ENCODE peak calls at places on chromosomes 16 and 17, in eight cellular contexts. F is AG10803, Y is nephron progenitor cell, U is OCI-LY7, T is omental fat pad, O is uterus, A is ovary, R is H9. W is an unnamed sample.

GRCh38 chr17:74012465-74012864 is 191.0 kb upstream of the RPL38 start:
- DNase-seq in R (no peak), O (no peak), T (no peak), Y (no peak), A (no peak), U (no peak), F (no peak), W (no peak)

GRCh38 chr17:50956409-50956749 is 90.2 kb upstream of the TOB1 start:
- DNase-seq in R (no peak), T (no peak), U (no peak), Y (no peak), A (no peak), O (no peak), F (no peak), W (no peak)

GRCh38 chr16:84391151-84391873 is 23.0 kb downstream of the ATP2C2 start:
- DNase-seq in Y (no peak), U (no peak), A (no peak), R (no peak), O (no peak), F (peak; percentile 49), T (no peak), W (no peak)

GRCh38 chr16:69093974-69094373 is 11.5 kb upstream of the HAS3 start:
- DNase-seq in U (no peak), A (no peak), F (no peak), O (no peak), Y (no peak), R (no peak), T (no peak), W (no peak)

GRCh38 chr17:19004601-19005441 is at the start of gene FAM83G:
- DNase-seq in O (peak; percentile 77), Y (peak; percentile 58), T (peak; percentile 87), U (peak; percentile 58), F (peak; percentile 68), A (peak; percentile 65), R (peak; percentile 86), W (peak; percentile 63)

GRCh38 chr16:50310308-50311133 is 44.2 kb downstream of the ADCY7 start:
- DNase-seq in O (no peak), T (no peak), U (no peak), Y (no peak), R (peak; percentile 41), A (no peak), F (no peak), W (no peak)

GRCh38 chr16:67571981-67572431 is 9.7 kb downstream of the CTCF start:
- DNase-seq in U (no peak), O (no peak), Y (no peak), R (no peak), T (no peak), F (peak; percentile 68), A (no peak), W (peak; percentile 73)

GRCh38 chr17:42517516-42517915 is 18.5 kb upstream of the NAGLU start:
- DNase-seq in T (peak; percentile 96), R (peak; percentile 86), U (peak; percentile 77), O (peak; percentile 95), F (peak; percentile 97), Y (peak; percentile 83), A (peak; percentile 88), W (peak; percentile 90)

GRCh38 chr17:8056232-8056975 is 17.5 kb downstream of the ALOX15B start:
- DNase-seq in T (no peak), R (no peak), A (no peak), U (peak; percentile 29), F (peak; percentile 63), Y (no peak), O (no peak), W (peak; percentile 14)

GRCh38 chr17:74780443-74781238 is 4.5 kb upstream of the NAT9 start:
- DNase-seq in Y (no peak), U (peak; percentile 89), T (no peak), F (no peak), A (no peak), R (peak; percentile 78), O (no peak), W (peak; percentile 32)

GRCh38 chr17:8175795-8176196 is 384 bp downstream of the TMEM107 start:
- DNase-seq in T (no peak), O (no peak), R (no peak), A (no peak), Y (no peak), F (no peak), U (peak; percentile 41), W (no peak)

GRCh38 chr16:49472598-49472997 is 99.0 kb downstream of the C16orf78 start:
- DNase-seq in A (no peak), U (no peak), T (peak; percentile 0), O (peak; percentile 11), Y (no peak), F (no peak), R (peak; percentile 32), W (no peak)

GRCh38 chr17:17140590-17140980 is 65.5 kb downstream of the PLD6 start:
- DNase-seq in T (no peak), R (no peak), A (no peak), O (no peak), F (peak; percentile 59), U (no peak), Y (no peak), W (peak; percentile 86)
- TF ChIP-seq CTCF in T (no peak), R (no peak), A (no peak), O (no peak), F (peak; percentile 22), U (no peak), Y (no peak), W (peak; percentile 55)

GRCh38 chr16:2529061-2529931 is 1.9 kb downstream of the CEMP1 start:
- DNase-seq in F (no peak), O (peak; percentile 19), Y (no peak), A (peak; percentile 53), T (no peak), U (no peak), R (no peak), W (no peak)
- TF ChIP-seq CTCF in F (no peak), O (no peak), Y (no peak), A (no peak), T (no peak), U (no peak), R (peak; percentile 39), W (peak; percentile 40)

GRCh38 chr17:49438885-49439284 is 24.2 kb upstream of the PHB1 start:
- DNase-seq in O (no peak), F (no peak), R (peak; percentile 63), A (no peak), T (no peak), Y (no peak), U (peak; percentile 89), W (no peak)
- TF ChIP-seq CTCF in O (no peak), F (no peak), R (peak; percentile 17), A (no peak), T (no peak), Y (no peak), U (peak; percentile 62), W (no peak)

GRCh38 chr16:5505093-5505887 is 407.7 kb upstream of the EEF2KMT start:
- DNase-seq in T (no peak), U (no peak), A (no peak), F (no peak), O (no peak), R (no peak), Y (no peak), W (no peak)

GRCh38 chr16:5502944-5503343 is 405.3 kb upstream of the EEF2KMT start:
- DNase-seq in T (no peak), U (no peak), R (no peak), F (no peak), Y (no peak), O (no peak), A (no peak), W (no peak)

GRCh38 chr16:5500526-5500925 is 402.9 kb upstream of the EEF2KMT start:
- DNase-seq in U (no peak), T (no peak), A (no peak), Y (no peak), O (no peak), F (no peak), R (no peak), W (no peak)

GRCh38 chr16:5504028-5504758 is 406.6 kb upstream of the EEF2KMT start:
- DNase-seq in R (no peak), T (no peak), A (no peak), F (no peak), O (no peak), Y (no peak), U (no peak), W (peak; percentile 39)

GRCh38 chr16:5502467-5502869 is 404.9 kb upstream of the EEF2KMT start:
- DNase-seq in F (no peak), U (peak; percentile 1), Y (peak; percentile 53), A (no peak), R (peak; percentile 74), T (no peak), O (no peak), W (peak; percentile 2)
- TF ChIP-seq CTCF in F (no peak), U (peak; percentile 61), Y (peak; percentile 66), A (no peak), R (peak; percentile 85), T (no peak), O (no peak), W (peak; percentile 54)

GRCh38 chr16:54270711-54271110 is 15.9 kb downstream of the IRX3 start:
- DNase-seq in F (no peak), Y (no peak), T (no peak), R (peak; percentile 15), O (no peak), A (no peak), U (no peak), W (no peak)

GRCh38 chr16:54268340-54268739 is 18.2 kb downstream of the IRX3 start:
- DNase-seq in U (no peak), O (no peak), A (no peak), T (no peak), R (peak; percentile 10), Y (no peak), F (no peak), W (no peak)

GRCh38 chr16:54268766-54269165 is 17.8 kb downstream of the IRX3 start:
- DNase-seq in O (no peak), Y (no peak), A (no peak), R (peak; percentile 8), F (no peak), T (no peak), U (no peak), W (no peak)

GRCh38 chr16:54266363-54266955 is 20.1 kb downstream of the IRX3 start:
- DNase-seq in T (no peak), O (no peak), U (no peak), F (peak; percentile 62), Y (no peak), R (no peak), A (no peak), W (no peak)

GRCh38 chr16:54269461-54269860 is 17.1 kb downstream of the IRX3 start:
- DNase-seq in F (no peak), A (no peak), R (no peak), O (no peak), T (no peak), Y (no peak), U (no peak), W (no peak)
- TF ChIP-seq CTCF in F (no peak), A (no peak), R (no peak), O (no peak), T (no peak), Y (no peak), U (no peak), W (no peak)